ENCODE peak calls at places on chromosomes 5 and 9, in six cellular contexts. One of them, this sample, is unnamed.

GRCh38 chr9:33795281-33795680 is at the start of gene PRSS3:
- DNase-seq in left ventricle myocardium inferior: no peak
- DNase-seq in thoracic aorta: no peak
- DNase-seq in WERI-Rb-1: no peak
- DNase-seq in breast epithelium: no peak
- DNase-seq in tibial nerve: no peak
- DNase-seq in this sample: no peak

GRCh38 chr9:11356101-11356500 is 743.3 kb upstream of the PTPRD start:
- DNase-seq in left ventricle myocardium inferior: no peak
- DNase-seq in thoracic aorta: no peak
- DNase-seq in WERI-Rb-1: no peak
- DNase-seq in breast epithelium: no peak
- DNase-seq in tibial nerve: no peak
- DNase-seq in this sample: no peak

GRCh38 chr5:1540166-1540565 is 16.4 kb upstream of the LPCAT1 start:
- DNase-seq in left ventricle myocardium inferior: no peak
- DNase-seq in thoracic aorta: no peak
- DNase-seq in WERI-Rb-1: peak
- DNase-seq in breast epithelium: peak
- DNase-seq in tibial nerve: no peak
- DNase-seq in this sample: no peak

GRCh38 chr5:178304761-178305645 is 72.4 kb upstream of the PHYKPL start:
- DNase-seq in left ventricle myocardium inferior: no peak
- DNase-seq in thoracic aorta: no peak
- DNase-seq in WERI-Rb-1: no peak
- DNase-seq in breast epithelium: peak
- DNase-seq in tibial nerve: no peak
- DNase-seq in this sample: peak

GRCh38 chr9:88046542-88046941 is 72.2 kb upstream of the CDK20 start:
- DNase-seq in left ventricle myocardium inferior: no peak
- DNase-seq in thoracic aorta: no peak
- DNase-seq in WERI-Rb-1: no peak
- DNase-seq in breast epithelium: no peak
- DNase-seq in tibial nerve: no peak
- DNase-seq in this sample: no peak

GRCh38 chr9:134007150-134007549 is 15.0 kb upstream of the VAV2 start:
- DNase-seq in left ventricle myocardium inferior: no peak
- DNase-seq in thoracic aorta: no peak
- DNase-seq in WERI-Rb-1: no peak
- DNase-seq in breast epithelium: no peak
- DNase-seq in tibial nerve: no peak
- DNase-seq in this sample: no peak

GRCh38 chr5:154329062-154329461 is 116.7 kb upstream of the SAP30L start:
- DNase-seq in left ventricle myocardium inferior: no peak
- DNase-seq in thoracic aorta: no peak
- DNase-seq in WERI-Rb-1: no peak
- DNase-seq in breast epithelium: no peak
- DNase-seq in tibial nerve: no peak
- DNase-seq in this sample: no peak

GRCh38 chr5:36209664-36210063 is 32.1 kb downstream of the NADK2 start:
- DNase-seq in left ventricle myocardium inferior: no peak
- DNase-seq in thoracic aorta: no peak
- DNase-seq in WERI-Rb-1: no peak
- DNase-seq in breast epithelium: no peak
- DNase-seq in tibial nerve: no peak
- DNase-seq in this sample: no peak

GRCh38 chr9:131679261-131680020 is 60.4 kb downstream of the RAPGEF1 start:
- DNase-seq in left ventricle myocardium inferior: no peak
- DNase-seq in thoracic aorta: no peak
- DNase-seq in WERI-Rb-1: no peak
- DNase-seq in breast epithelium: no peak
- DNase-seq in tibial nerve: no peak
- DNase-seq in this sample: no peak

GRCh38 chr5:53037141-53037859 is 48.1 kb downstream of the ITGA2 start:
- DNase-seq in left ventricle myocardium inferior: no peak
- DNase-seq in thoracic aorta: no peak
- DNase-seq in WERI-Rb-1: no peak
- DNase-seq in breast epithelium: no peak
- DNase-seq in tibial nerve: no peak
- DNase-seq in this sample: no peak

GRCh38 chr9:90985631-90986030 is 184.0 kb downstream of the SYK start:
- DNase-seq in left ventricle myocardium inferior: no peak
- DNase-seq in thoracic aorta: no peak
- DNase-seq in WERI-Rb-1: no peak
- DNase-seq in breast epithelium: no peak
- DNase-seq in tibial nerve: no peak
- DNase-seq in this sample: no peak

GRCh38 chr5:161410640-161411039 is 135.9 kb downstream of the GABRB2 start:
- DNase-seq in left ventricle myocardium inferior: no peak
- DNase-seq in thoracic aorta: no peak
- DNase-seq in WERI-Rb-1: no peak
- DNase-seq in breast epithelium: no peak
- DNase-seq in tibial nerve: no peak
- DNase-seq in this sample: no peak

GRCh38 chr5:57370376-57370775 is 112.2 kb downstream of the ACTBL2 start:
- DNase-seq in left ventricle myocardium inferior: no peak
- DNase-seq in thoracic aorta: no peak
- DNase-seq in WERI-Rb-1: no peak
- DNase-seq in breast epithelium: no peak
- DNase-seq in tibial nerve: no peak
- DNase-seq in this sample: no peak

GRCh38 chr5:32174011-32174866 is at the start of gene GOLPH3:
- DNase-seq in left ventricle myocardium inferior: peak
- DNase-seq in thoracic aorta: peak
- DNase-seq in WERI-Rb-1: peak
- DNase-seq in breast epithelium: peak
- DNase-seq in tibial nerve: peak
- DNase-seq in this sample: peak

GRCh38 chr9:111099199-111100005 is 61.1 kb upstream of the LPAR1 start:
- DNase-seq in left ventricle myocardium inferior: no peak
- DNase-seq in thoracic aorta: no peak
- DNase-seq in WERI-Rb-1: no peak
- DNase-seq in breast epithelium: no peak
- DNase-seq in tibial nerve: no peak
- DNase-seq in this sample: no peak

GRCh38 chr9:70566743-70567142 is 152.3 kb upstream of the KLF9 start:
- DNase-seq in left ventricle myocardium inferior: no peak
- DNase-seq in thoracic aorta: no peak
- DNase-seq in WERI-Rb-1: no peak
- DNase-seq in breast epithelium: no peak
- DNase-seq in tibial nerve: no peak
- DNase-seq in this sample: no peak

GRCh38 chr5:109327572-109327971 is 82.2 kb downstream of the PJA2 start:
- DNase-seq in left ventricle myocardium inferior: no peak
- DNase-seq in thoracic aorta: no peak
- DNase-seq in WERI-Rb-1: no peak
- DNase-seq in breast epithelium: no peak
- DNase-seq in tibial nerve: no peak
- DNase-seq in this sample: no peak

GRCh38 chr9:109437286-109437685 is 60.8 kb downstream of the PTPN3 start:
- DNase-seq in left ventricle myocardium inferior: no peak
- DNase-seq in thoracic aorta: no peak
- DNase-seq in WERI-Rb-1: no peak
- DNase-seq in breast epithelium: no peak
- DNase-seq in tibial nerve: peak
- DNase-seq in this sample: no peak

GRCh38 chr5:112854651-112855050 is 6.4 kb upstream of the SRP19 start:
- DNase-seq in left ventricle myocardium inferior: no peak
- DNase-seq in thoracic aorta: no peak
- DNase-seq in WERI-Rb-1: no peak
- DNase-seq in breast epithelium: no peak
- DNase-seq in tibial nerve: no peak
- DNase-seq in this sample: no peak

GRCh38 chr9:106482733-106483132 is 380.2 kb upstream of the ZNF462 start:
- DNase-seq in left ventricle myocardium inferior: no peak
- DNase-seq in thoracic aorta: no peak
- DNase-seq in WERI-Rb-1: no peak
- DNase-seq in breast epithelium: no peak
- DNase-seq in tibial nerve: no peak
- DNase-seq in this sample: no peak

GRCh38 chr5:163569284-163569683 is 63.9 kb downstream of the MAT2B start:
- DNase-seq in left ventricle myocardium inferior: no peak
- DNase-seq in thoracic aorta: no peak
- DNase-seq in WERI-Rb-1: no peak
- DNase-seq in breast epithelium: no peak
- DNase-seq in tibial nerve: no peak
- DNase-seq in this sample: no peak

GRCh38 chr9:103837940-103838339 is 256.2 kb upstream of the SMC2 start:
- DNase-seq in left ventricle myocardium inferior: no peak
- DNase-seq in thoracic aorta: no peak
- DNase-seq in WERI-Rb-1: no peak
- DNase-seq in breast epithelium: no peak
- DNase-seq in tibial nerve: no peak
- DNase-seq in this sample: no peak

GRCh38 chr5:53105611-53106300 is 3.8 kb downstream of the MOCS2 start:
- DNase-seq in left ventricle myocardium inferior: no peak
- DNase-seq in thoracic aorta: no peak
- DNase-seq in WERI-Rb-1: no peak
- DNase-seq in breast epithelium: no peak
- DNase-seq in tibial nerve: no peak
- DNase-seq in this sample: no peak

GRCh38 chr5:103424453-103425205 is 138.0 kb downstream of the NUDT12 start:
- DNase-seq in left ventricle myocardium inferior: no peak
- DNase-seq in thoracic aorta: no peak
- DNase-seq in WERI-Rb-1: no peak
- DNase-seq in breast epithelium: no peak
- DNase-seq in tibial nerve: no peak
- DNase-seq in this sample: no peak

GRCh38 chr5:84487963-84488362 is 103.3 kb upstream of the EDIL3 start:
- DNase-seq in left ventricle myocardium inferior: no peak
- DNase-seq in thoracic aorta: no peak
- DNase-seq in WERI-Rb-1: no peak
- DNase-seq in breast epithelium: no peak
- DNase-seq in tibial nerve: peak
- DNase-seq in this sample: no peak

GRCh38 chr5:148909766-148910165 is 83.4 kb downstream of the ADRB2 start:
- DNase-seq in left ventricle myocardium inferior: no peak
- DNase-seq in thoracic aorta: no peak
- DNase-seq in WERI-Rb-1: no peak
- DNase-seq in breast epithelium: no peak
- DNase-seq in tibial nerve: no peak
- DNase-seq in this sample: no peak
- H3K27ac ChIP-seq in left ventricle myocardium inferior: no peak
- H3K27ac ChIP-seq in thoracic aorta: no peak
- H3K27ac ChIP-seq in WERI-Rb-1: no peak
- H3K27ac ChIP-seq in breast epithelium: no peak
- H3K27ac ChIP-seq in tibial nerve: no peak
- H3K27ac ChIP-seq in this sample: no peak

GRCh38 chr5:181189962-181190710 is 14.9 kb downstream of the TRIM7 start:
- DNase-seq in left ventricle myocardium inferior: no peak
- DNase-seq in thoracic aorta: no peak
- DNase-seq in WERI-Rb-1: no peak
- DNase-seq in breast epithelium: no peak
- DNase-seq in tibial nerve: no peak
- DNase-seq in this sample: no peak

GRCh38 chr5:181192337-181193046 is 12.5 kb downstream of the TRIM7 start:
- DNase-seq in left ventricle myocardium inferior: no peak
- DNase-seq in thoracic aorta: no peak
- DNase-seq in WERI-Rb-1: no peak
- DNase-seq in breast epithelium: no peak
- DNase-seq in tibial nerve: no peak
- DNase-seq in this sample: no peak

GRCh38 chr5:181191526-181192336 is 13.3 kb downstream of the TRIM7 start:
- DNase-seq in left ventricle myocardium inferior: peak
- DNase-seq in thoracic aorta: peak
- DNase-seq in WERI-Rb-1: peak
- DNase-seq in breast epithelium: peak
- DNase-seq in tibial nerve: peak
- DNase-seq in this sample: peak

GRCh38 chr5:181189363-181189961 is 15.5 kb downstream of the TRIM7 start:
- DNase-seq in left ventricle myocardium inferior: peak
- DNase-seq in thoracic aorta: no peak
- DNase-seq in WERI-Rb-1: no peak
- DNase-seq in breast epithelium: no peak
- DNase-seq in tibial nerve: no peak
- DNase-seq in this sample: no peak

DNA sequence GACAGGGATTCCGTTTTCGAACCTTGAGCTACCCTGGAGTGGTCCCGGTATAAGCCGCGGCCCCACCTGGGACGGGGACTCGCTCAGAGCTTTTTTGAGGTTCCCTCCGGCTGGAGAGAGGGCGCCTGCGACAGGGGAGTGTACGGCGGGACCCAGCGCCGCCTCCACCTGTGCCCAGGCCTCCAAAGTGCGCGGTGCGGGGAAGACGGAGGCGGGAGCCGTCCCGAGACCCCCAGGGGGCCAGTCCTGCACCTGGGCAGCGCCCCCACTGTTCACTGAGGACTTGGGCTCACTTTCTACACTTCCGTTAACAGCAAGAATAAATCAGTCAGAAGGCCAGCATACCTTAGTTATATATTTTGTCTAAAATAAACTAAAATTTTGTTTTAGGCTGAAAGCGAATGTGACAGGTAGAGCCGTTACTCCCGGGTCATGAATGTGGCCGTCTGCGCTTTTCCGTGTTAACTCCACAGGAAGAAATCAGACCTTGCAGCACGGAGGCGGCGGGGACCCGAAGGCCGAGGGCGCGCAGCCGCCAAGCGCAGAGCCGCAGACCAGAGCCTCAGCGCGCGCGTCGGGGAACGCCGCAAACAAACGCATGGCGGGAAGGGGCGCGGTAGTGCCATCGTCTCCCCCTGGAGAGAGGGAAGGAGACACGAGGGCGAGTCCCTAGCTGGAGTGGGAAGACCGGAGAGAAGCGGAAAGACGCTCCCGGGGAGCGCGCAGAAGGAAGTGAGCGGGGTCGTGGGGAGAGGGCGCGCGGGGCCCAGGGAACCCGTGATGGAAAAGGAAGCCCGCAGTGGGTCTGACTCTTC is 14.1 kb downstream of the TRIM7 start:
- DNase-seq in left ventricle myocardium inferior: peak
- DNase-seq in thoracic aorta: no peak
- DNase-seq in WERI-Rb-1: peak
- DNase-seq in breast epithelium: no peak
- DNase-seq in tibial nerve: no peak
- DNase-seq in this sample: no peak
- TF ChIP-seq CTCF in left ventricle myocardium inferior: peak
- TF ChIP-seq CTCF in thoracic aorta: no peak
- TF ChIP-seq CTCF in WERI-Rb-1: no peak
- TF ChIP-seq CTCF in breast epithelium: no peak
- TF ChIP-seq CTCF in tibial nerve: peak
- TF ChIP-seq CTCF in this sample: no peak

DNA sequence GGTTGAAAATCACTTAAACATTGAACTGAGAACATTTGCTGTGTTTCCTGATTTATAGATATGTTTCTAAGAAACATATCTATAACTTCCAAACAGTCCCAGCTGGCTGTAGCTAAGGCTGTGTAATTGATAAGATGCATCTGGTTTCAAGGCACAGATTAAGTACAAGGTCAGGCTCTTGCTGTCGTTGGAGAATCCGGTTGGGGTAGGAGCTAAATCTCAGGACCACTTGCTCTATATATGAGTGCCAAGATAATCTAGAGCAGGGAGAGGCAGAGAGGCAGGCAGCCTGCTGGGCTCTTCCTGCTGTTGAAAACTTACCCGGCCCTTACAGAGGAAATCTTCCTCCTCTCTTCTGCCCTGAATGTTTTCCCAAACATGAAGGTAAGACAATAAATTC is at the start of gene C7:
- DNase-seq in left ventricle myocardium inferior: no peak
- DNase-seq in thoracic aorta: no peak
- DNase-seq in WERI-Rb-1: peak
- DNase-seq in breast epithelium: no peak
- DNase-seq in tibial nerve: no peak
- DNase-seq in this sample: no peak
- H3K4me3 ChIP-seq in left ventricle myocardium inferior: peak
- H3K4me3 ChIP-seq in thoracic aorta: no peak
- H3K4me3 ChIP-seq in WERI-Rb-1: no peak
- H3K4me3 ChIP-seq in breast epithelium: no peak
- H3K4me3 ChIP-seq in tibial nerve: peak
- H3K4me3 ChIP-seq in this sample: peak

GRCh38 chr9:98775831-98776441 is 20.4 kb downstream of the ANKS6 start:
- DNase-seq in left ventricle myocardium inferior: no peak
- DNase-seq in thoracic aorta: no peak
- DNase-seq in WERI-Rb-1: peak
- DNase-seq in breast epithelium: no peak
- DNase-seq in tibial nerve: peak
- DNase-seq in this sample: no peak
- H3K27ac ChIP-seq in left ventricle myocardium inferior: no peak
- H3K27ac ChIP-seq in thoracic aorta: no peak
- H3K27ac ChIP-seq in WERI-Rb-1: no peak
- H3K27ac ChIP-seq in breast epithelium: no peak
- H3K27ac ChIP-seq in tibial nerve: no peak
- H3K27ac ChIP-seq in this sample: no peak